ENCODE peak calls at places on chromosomes 3 and 15, in ten cellular contexts. One of them, this sample, is unnamed.

GRCh38 chr3:12253521-12253920 is 35.3 kb upstream of the PPARG start:
- DNase-seq in fibroblast of the aortic adventitia: no peak
- DNase-seq in nucleus accumbens: no peak
- DNase-seq in activated naive CD8-positive, alpha-beta T cell treated with anti-CD3 and anti-CD28 coated beads, Interleukin-2, amount 50 U/mL, for 24 hours: no peak
- DNase-seq in A172: no peak
- DNase-seq in GDM1: no peak
- DNase-seq in stimulated activated CD8-positive, alpha-beta memory T cell treated with anti-CD3 and anti-CD28 coated beads, Interleukin-7, amount 100 ng/mL, for 24 hours: no peak
- DNase-seq in tibial nerve: no peak
- DNase-seq in CD8-positive, alpha-beta memory T cell: no peak
- DNase-seq in EH: no peak
- DNase-seq in this sample: no peak

GRCh38 chr15:29511663-29512062 is 242.0 kb upstream of the NSMCE3 start:
- DNase-seq in fibroblast of the aortic adventitia: no peak
- DNase-seq in nucleus accumbens: no peak
- DNase-seq in activated naive CD8-positive, alpha-beta T cell treated with anti-CD3 and anti-CD28 coated beads, Interleukin-2, amount 50 U/mL, for 24 hours: no peak
- DNase-seq in A172: no peak
- DNase-seq in GDM1: no peak
- DNase-seq in stimulated activated CD8-positive, alpha-beta memory T cell treated with anti-CD3 and anti-CD28 coated beads, Interleukin-7, amount 100 ng/mL, for 24 hours: no peak
- DNase-seq in tibial nerve: no peak
- DNase-seq in CD8-positive, alpha-beta memory T cell: no peak
- DNase-seq in EH: no peak
- DNase-seq in this sample: no peak

GRCh38 chr3:27387625-27388024 is 18.4 kb upstream of the NEK10 start:
- DNase-seq in fibroblast of the aortic adventitia: no peak
- DNase-seq in nucleus accumbens: no peak
- DNase-seq in activated naive CD8-positive, alpha-beta T cell treated with anti-CD3 and anti-CD28 coated beads, Interleukin-2, amount 50 U/mL, for 24 hours: no peak
- DNase-seq in A172: no peak
- DNase-seq in GDM1: no peak
- DNase-seq in stimulated activated CD8-positive, alpha-beta memory T cell treated with anti-CD3 and anti-CD28 coated beads, Interleukin-7, amount 100 ng/mL, for 24 hours: no peak
- DNase-seq in tibial nerve: no peak
- DNase-seq in CD8-positive, alpha-beta memory T cell: no peak
- DNase-seq in EH: peak; percentile 37
- DNase-seq in this sample: peak; percentile 75

GRCh38 chr3:106345353-106346027 is 476.7 kb upstream of the CBLB start:
- DNase-seq in fibroblast of the aortic adventitia: peak; percentile 96
- DNase-seq in nucleus accumbens: no peak
- DNase-seq in activated naive CD8-positive, alpha-beta T cell treated with anti-CD3 and anti-CD28 coated beads, Interleukin-2, amount 50 U/mL, for 24 hours: no peak
- DNase-seq in A172: peak; percentile 88
- DNase-seq in GDM1: no peak
- DNase-seq in stimulated activated CD8-positive, alpha-beta memory T cell treated with anti-CD3 and anti-CD28 coated beads, Interleukin-7, amount 100 ng/mL, for 24 hours: no peak
- DNase-seq in tibial nerve: peak; percentile 18
- DNase-seq in CD8-positive, alpha-beta memory T cell: no peak
- DNase-seq in EH: peak; percentile 99
- DNase-seq in this sample: peak; percentile 97

GRCh38 chr3:40490916-40491315 is 14.0 kb downstream of the ZNF619 start:
- DNase-seq in fibroblast of the aortic adventitia: no peak
- DNase-seq in nucleus accumbens: no peak
- DNase-seq in activated naive CD8-positive, alpha-beta T cell treated with anti-CD3 and anti-CD28 coated beads, Interleukin-2, amount 50 U/mL, for 24 hours: no peak
- DNase-seq in A172: no peak
- DNase-seq in GDM1: no peak
- DNase-seq in stimulated activated CD8-positive, alpha-beta memory T cell treated with anti-CD3 and anti-CD28 coated beads, Interleukin-7, amount 100 ng/mL, for 24 hours: no peak
- DNase-seq in tibial nerve: no peak
- DNase-seq in CD8-positive, alpha-beta memory T cell: no peak
- DNase-seq in EH: peak; percentile 29
- DNase-seq in this sample: peak; percentile 58

GRCh38 chr15:35306361-35306981 is 221.4 kb upstream of the NANOGP8 start:
- DNase-seq in fibroblast of the aortic adventitia: peak; percentile 70
- DNase-seq in nucleus accumbens: no peak
- DNase-seq in activated naive CD8-positive, alpha-beta T cell treated with anti-CD3 and anti-CD28 coated beads, Interleukin-2, amount 50 U/mL, for 24 hours: no peak
- DNase-seq in A172: peak; percentile 88
- DNase-seq in GDM1: no peak
- DNase-seq in stimulated activated CD8-positive, alpha-beta memory T cell treated with anti-CD3 and anti-CD28 coated beads, Interleukin-7, amount 100 ng/mL, for 24 hours: no peak
- DNase-seq in tibial nerve: no peak
- DNase-seq in CD8-positive, alpha-beta memory T cell: no peak
- DNase-seq in EH: peak; percentile 88
- DNase-seq in this sample: peak; percentile 59

GRCh38 chr3:68878322-68878721 is 54.0 kb downstream of the TAFA4 start:
- DNase-seq in fibroblast of the aortic adventitia: peak; percentile 28
- DNase-seq in nucleus accumbens: no peak
- DNase-seq in activated naive CD8-positive, alpha-beta T cell treated with anti-CD3 and anti-CD28 coated beads, Interleukin-2, amount 50 U/mL, for 24 hours: no peak
- DNase-seq in A172: peak; percentile 11
- DNase-seq in GDM1: no peak
- DNase-seq in stimulated activated CD8-positive, alpha-beta memory T cell treated with anti-CD3 and anti-CD28 coated beads, Interleukin-7, amount 100 ng/mL, for 24 hours: no peak
- DNase-seq in tibial nerve: no peak
- DNase-seq in CD8-positive, alpha-beta memory T cell: no peak
- DNase-seq in EH: peak; percentile 25
- DNase-seq in this sample: peak; percentile 55

GRCh38 chr15:66721020-66721419 is 19.0 kb downstream of the SMAD6 start:
- DNase-seq in fibroblast of the aortic adventitia: no peak
- DNase-seq in nucleus accumbens: no peak
- DNase-seq in activated naive CD8-positive, alpha-beta T cell treated with anti-CD3 and anti-CD28 coated beads, Interleukin-2, amount 50 U/mL, for 24 hours: no peak
- DNase-seq in A172: no peak
- DNase-seq in GDM1: no peak
- DNase-seq in stimulated activated CD8-positive, alpha-beta memory T cell treated with anti-CD3 and anti-CD28 coated beads, Interleukin-7, amount 100 ng/mL, for 24 hours: no peak
- DNase-seq in tibial nerve: no peak
- DNase-seq in CD8-positive, alpha-beta memory T cell: no peak
- DNase-seq in EH: no peak
- DNase-seq in this sample: no peak

GRCh38 chr15:63907521-63907920 is 73.8 kb upstream of the HERC1 start:
- DNase-seq in fibroblast of the aortic adventitia: no peak
- DNase-seq in nucleus accumbens: no peak
- DNase-seq in activated naive CD8-positive, alpha-beta T cell treated with anti-CD3 and anti-CD28 coated beads, Interleukin-2, amount 50 U/mL, for 24 hours: no peak
- DNase-seq in A172: no peak
- DNase-seq in GDM1: no peak
- DNase-seq in stimulated activated CD8-positive, alpha-beta memory T cell treated with anti-CD3 and anti-CD28 coated beads, Interleukin-7, amount 100 ng/mL, for 24 hours: no peak
- DNase-seq in tibial nerve: no peak
- DNase-seq in CD8-positive, alpha-beta memory T cell: no peak
- DNase-seq in EH: no peak
- DNase-seq in this sample: no peak

GRCh38 chr3:98793971-98794370 is 30.8 kb downstream of the ST3GAL6 start:
- DNase-seq in fibroblast of the aortic adventitia: no peak
- DNase-seq in nucleus accumbens: no peak
- DNase-seq in activated naive CD8-positive, alpha-beta T cell treated with anti-CD3 and anti-CD28 coated beads, Interleukin-2, amount 50 U/mL, for 24 hours: no peak
- DNase-seq in A172: no peak
- DNase-seq in GDM1: no peak
- DNase-seq in stimulated activated CD8-positive, alpha-beta memory T cell treated with anti-CD3 and anti-CD28 coated beads, Interleukin-7, amount 100 ng/mL, for 24 hours: no peak
- DNase-seq in tibial nerve: no peak
- DNase-seq in CD8-positive, alpha-beta memory T cell: no peak
- DNase-seq in EH: peak; percentile 10
- DNase-seq in this sample: no peak

GRCh38 chr15:44527241-44527640 is 9.7 kb upstream of the EIF3J start:
- DNase-seq in fibroblast of the aortic adventitia: no peak
- DNase-seq in nucleus accumbens: no peak
- DNase-seq in activated naive CD8-positive, alpha-beta T cell treated with anti-CD3 and anti-CD28 coated beads, Interleukin-2, amount 50 U/mL, for 24 hours: no peak
- DNase-seq in A172: no peak
- DNase-seq in GDM1: no peak
- DNase-seq in stimulated activated CD8-positive, alpha-beta memory T cell treated with anti-CD3 and anti-CD28 coated beads, Interleukin-7, amount 100 ng/mL, for 24 hours: no peak
- DNase-seq in tibial nerve: no peak
- DNase-seq in CD8-positive, alpha-beta memory T cell: no peak
- DNase-seq in EH: no peak
- DNase-seq in this sample: no peak

GRCh38 chr15:39360417-39360816 is 220.5 kb upstream of the THBS1 start:
- DNase-seq in fibroblast of the aortic adventitia: no peak
- DNase-seq in nucleus accumbens: no peak
- DNase-seq in activated naive CD8-positive, alpha-beta T cell treated with anti-CD3 and anti-CD28 coated beads, Interleukin-2, amount 50 U/mL, for 24 hours: no peak
- DNase-seq in A172: no peak
- DNase-seq in GDM1: no peak
- DNase-seq in stimulated activated CD8-positive, alpha-beta memory T cell treated with anti-CD3 and anti-CD28 coated beads, Interleukin-7, amount 100 ng/mL, for 24 hours: no peak
- DNase-seq in tibial nerve: no peak
- DNase-seq in CD8-positive, alpha-beta memory T cell: no peak
- DNase-seq in EH: peak; percentile 75
- DNase-seq in this sample: no peak

GRCh38 chr3:89173546-89173945 is 66.1 kb downstream of the EPHA3 start:
- DNase-seq in fibroblast of the aortic adventitia: no peak
- DNase-seq in nucleus accumbens: no peak
- DNase-seq in activated naive CD8-positive, alpha-beta T cell treated with anti-CD3 and anti-CD28 coated beads, Interleukin-2, amount 50 U/mL, for 24 hours: no peak
- DNase-seq in A172: no peak
- DNase-seq in GDM1: no peak
- DNase-seq in stimulated activated CD8-positive, alpha-beta memory T cell treated with anti-CD3 and anti-CD28 coated beads, Interleukin-7, amount 100 ng/mL, for 24 hours: no peak
- DNase-seq in tibial nerve: no peak
- DNase-seq in CD8-positive, alpha-beta memory T cell: no peak
- DNase-seq in EH: no peak
- DNase-seq in this sample: peak; percentile 36

GRCh38 chr3:183824761-183825379 is 507 bp downstream of the MAP6D1 start:
- DNase-seq in fibroblast of the aortic adventitia: no peak
- DNase-seq in nucleus accumbens: peak; percentile 26
- DNase-seq in activated naive CD8-positive, alpha-beta T cell treated with anti-CD3 and anti-CD28 coated beads, Interleukin-2, amount 50 U/mL, for 24 hours: peak; percentile 28
- DNase-seq in A172: no peak
- DNase-seq in GDM1: no peak
- DNase-seq in stimulated activated CD8-positive, alpha-beta memory T cell treated with anti-CD3 and anti-CD28 coated beads, Interleukin-7, amount 100 ng/mL, for 24 hours: no peak
- DNase-seq in tibial nerve: no peak
- DNase-seq in CD8-positive, alpha-beta memory T cell: peak; percentile 21
- DNase-seq in EH: peak; percentile 44
- DNase-seq in this sample: no peak

GRCh38 chr15:66570842-66571241 is 5.0 kb upstream of the LCTL start:
- DNase-seq in fibroblast of the aortic adventitia: no peak
- DNase-seq in nucleus accumbens: no peak
- DNase-seq in activated naive CD8-positive, alpha-beta T cell treated with anti-CD3 and anti-CD28 coated beads, Interleukin-2, amount 50 U/mL, for 24 hours: no peak
- DNase-seq in A172: no peak
- DNase-seq in GDM1: no peak
- DNase-seq in stimulated activated CD8-positive, alpha-beta memory T cell treated with anti-CD3 and anti-CD28 coated beads, Interleukin-7, amount 100 ng/mL, for 24 hours: no peak
- DNase-seq in tibial nerve: no peak
- DNase-seq in CD8-positive, alpha-beta memory T cell: no peak
- DNase-seq in EH: no peak
- DNase-seq in this sample: no peak

This sample was measured in choroid plexus epithelial cell.